ENCODE peak calls at places on chromosomes 5 and 9, in four cellular contexts. W is HEK293T, L is K562, V is HepG2. U is an unnamed sample.

GRCh38 chr5:81068063-81068462 is 107.9 kb downstream of the RASGRF2 start:
- DNase-seq in W (no peak), L (no peak), V (no peak), U (no peak)

GRCh38 chr5:93532370-93532769 is 48.6 kb downstream of the NR2F1-AS1 start:
- DNase-seq in W (no peak), L (no peak), V (peak), U (no peak)

GRCh38 chr9:33737811-33738606 is 57.4 kb upstream of the PRSS3 start:
- DNase-seq in W (peak), L (peak), V (peak), U (peak)

GRCh38 chr9:116661037-116661954 is 25.8 kb upstream of the TRIM32 start:
- DNase-seq in W (peak), L (peak), V (peak), U (no peak)

GRCh38 chr9:137445930-137446431 is 4.8 kb upstream of the ENTPD8 start:
- DNase-seq in W (no peak), L (no peak), V (no peak), U (no peak)

GRCh38 chr5:124660229-124661093 is 86.0 kb downstream of the ZNF608 start:
- DNase-seq in W (no peak), L (no peak), V (no peak), U (no peak)

GRCh38 chr5:43203373-43203772 is 11.3 kb downstream of the NIM1K start:
- DNase-seq in W (no peak), L (no peak), V (no peak), U (no peak)

GRCh38 chr5:72115277-72115676 is 8.0 kb downstream of the MAP1B start:
- DNase-seq in W (no peak), L (no peak), V (no peak), U (no peak)

GRCh38 chr5:59840200-59840601 is 53.3 kb downstream of the PDE4D start:
- DNase-seq in W (no peak), L (no peak), V (peak), U (no peak)

GRCh38 chr9:23821400-23822181 is 4.4 kb downstream of the ELAVL2 start:
- DNase-seq in W (peak), L (no peak), V (no peak), U (peak)

GRCh38 chr5:112696786-112697185 is 40.9 kb upstream of the APC start:
- DNase-seq in W (no peak), L (no peak), V (no peak), U (no peak)

GRCh38 chr5:14097998-14098471 is 45.1 kb upstream of the TRIO start:
- DNase-seq in W (no peak), L (no peak), V (no peak), U (no peak)

GRCh38 chr9:131485728-131486381 is 16.9 kb upstream of the POMT1 start:
- DNase-seq in W (no peak), L (no peak), V (no peak), U (no peak)

GRCh38 chr9:135516132-135516860 is 4.9 kb upstream of the LCN1 start:
- DNase-seq in W (no peak), L (no peak), V (no peak), U (no peak)

GRCh38 chr5:9653811-9654210 is 23.7 kb upstream of the TAS2R1 start:
- DNase-seq in W (no peak), L (no peak), V (no peak), U (no peak)

GRCh38 chr5:96096724-96097123 is 135.1 kb upstream of the ELL2 start:
- DNase-seq in W (no peak), L (no peak), V (no peak), U (no peak)

GRCh38 chr9:18437315-18438200 is 36.4 kb upstream of the ADAMTSL1 start:
- DNase-seq in W (no peak), L (no peak), V (peak), U (no peak)

GRCh38 chr5:178288373-178289368 is 56.1 kb upstream of the PHYKPL start:
- DNase-seq in W (no peak), L (no peak), V (no peak), U (no peak)

GRCh38 chr5:102718819-102719218 is 36.3 kb upstream of the PAM start:
- DNase-seq in W (no peak), L (no peak), V (no peak), U (no peak)

GRCh38 chr5:148729182-148729581 is 74.9 kb upstream of the HTR4 start:
- DNase-seq in W (no peak), L (peak), V (no peak), U (no peak)

GRCh38 chr5:176797456-176798093 is 12.8 kb upstream of the UNC5A start:
- DNase-seq in W (no peak), L (no peak), V (no peak), U (no peak)

GRCh38 chr5:5290674-5291334 is 131.7 kb upstream of the ICE1 start:
- DNase-seq in W (no peak), L (no peak), V (no peak), U (no peak)

GRCh38 chr5:76521240-76521758 is 101.9 kb downstream of the F2RL2 start:
- DNase-seq in W (no peak), L (no peak), V (no peak), U (no peak)
- TF ChIP-seq SP1 in W (no peak), L (no peak), V (no peak), U (no peak)

DNA sequence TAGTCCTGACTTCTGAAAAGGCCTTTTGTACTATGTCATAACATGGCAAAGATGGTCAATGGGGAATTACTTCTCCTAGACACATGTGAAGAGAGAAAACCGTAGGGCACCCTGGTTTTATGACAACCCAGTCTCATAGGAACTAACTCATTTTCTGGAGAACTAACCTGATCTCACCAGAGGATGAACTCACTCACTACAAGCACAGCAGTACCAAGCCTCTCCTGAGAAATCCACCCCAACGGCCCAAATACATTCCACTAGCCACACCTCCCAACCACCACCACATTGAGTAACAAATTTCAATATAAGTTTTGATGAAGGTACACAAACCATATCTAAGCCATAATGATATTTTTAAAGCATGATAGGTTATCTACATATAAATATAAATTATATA is 909.3 kb upstream of the CDH10 start:
- DNase-seq in W (no peak), L (no peak), V (no peak), U (no peak)
- TF ChIP-seq ELF4 in W (no peak), L (no peak), V (no peak), U (no peak)

GRCh38 chr9:133849076-133849670 is 111.0 kb upstream of the SARDH start:
- DNase-seq in W (no peak), L (no peak), V (no peak), U (no peak)

GRCh38 chr9:133850161-133850560 is 112.0 kb upstream of the SARDH start:
- DNase-seq in W (no peak), L (no peak), V (no peak), U (no peak)

GRCh38 chr9:133846483-133847090 is 108.4 kb upstream of the SARDH start:
- DNase-seq in W (no peak), L (no peak), V (no peak), U (no peak)

GRCh38 chr9:133850937-133851336 is 112.8 kb upstream of the SARDH start:
- DNase-seq in W (no peak), L (no peak), V (no peak), U (no peak)

DNA sequence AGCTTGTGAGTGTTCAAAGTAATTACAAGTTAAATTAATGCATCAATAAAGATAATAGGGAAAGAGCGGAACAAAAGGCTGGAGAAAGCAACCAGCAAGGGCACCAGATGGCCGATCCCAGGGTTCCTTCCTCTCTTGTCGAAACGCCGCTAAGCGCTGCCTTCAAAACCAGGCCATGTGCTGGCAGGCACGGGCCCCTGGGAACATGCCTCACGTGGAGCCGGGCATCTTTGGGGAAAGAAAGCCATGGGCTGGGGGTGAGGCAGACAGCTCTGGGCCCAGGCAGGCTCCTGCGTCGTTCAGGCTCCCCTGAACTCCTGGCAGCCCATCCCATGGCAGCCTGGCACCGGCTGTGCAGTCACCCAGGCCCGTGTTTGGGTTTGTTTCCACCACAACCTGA is 110.3 kb upstream of the SARDH start:
- DNase-seq in W (no peak), L (no peak), V (no peak), U (no peak)
- TF ChIP-seq SP1 in W (no peak), L (no peak), V (no peak), U (no peak)

GRCh38 chr9:3525088-3525835 is 539 bp downstream of the RFX3 start:
- DNase-seq in W (peak), L (peak), V (no peak), U (peak)
- TF ChIP-seq ELF4 in W (no peak), L (no peak), V (no peak), U (no peak)

GRCh38 chr5:140631831-140632365 is 1.1 kb downstream of the CD14 start:
- DNase-seq in W (no peak), L (no peak), V (no peak), U (no peak)

GRCh38 chr5:140631063-140631462 is 1.9 kb downstream of the CD14 start:
- DNase-seq in W (no peak), L (no peak), V (no peak), U (no peak)

GRCh38 chr5:140633081-140633471 is at the start of gene CD14:
- DNase-seq in W (no peak), L (no peak), V (peak), U (no peak)

GRCh38 chr5:140634103-140634502 is 1.1 kb upstream of the CD14 start:
- DNase-seq in W (no peak), L (no peak), V (no peak), U (no peak)

DNA sequence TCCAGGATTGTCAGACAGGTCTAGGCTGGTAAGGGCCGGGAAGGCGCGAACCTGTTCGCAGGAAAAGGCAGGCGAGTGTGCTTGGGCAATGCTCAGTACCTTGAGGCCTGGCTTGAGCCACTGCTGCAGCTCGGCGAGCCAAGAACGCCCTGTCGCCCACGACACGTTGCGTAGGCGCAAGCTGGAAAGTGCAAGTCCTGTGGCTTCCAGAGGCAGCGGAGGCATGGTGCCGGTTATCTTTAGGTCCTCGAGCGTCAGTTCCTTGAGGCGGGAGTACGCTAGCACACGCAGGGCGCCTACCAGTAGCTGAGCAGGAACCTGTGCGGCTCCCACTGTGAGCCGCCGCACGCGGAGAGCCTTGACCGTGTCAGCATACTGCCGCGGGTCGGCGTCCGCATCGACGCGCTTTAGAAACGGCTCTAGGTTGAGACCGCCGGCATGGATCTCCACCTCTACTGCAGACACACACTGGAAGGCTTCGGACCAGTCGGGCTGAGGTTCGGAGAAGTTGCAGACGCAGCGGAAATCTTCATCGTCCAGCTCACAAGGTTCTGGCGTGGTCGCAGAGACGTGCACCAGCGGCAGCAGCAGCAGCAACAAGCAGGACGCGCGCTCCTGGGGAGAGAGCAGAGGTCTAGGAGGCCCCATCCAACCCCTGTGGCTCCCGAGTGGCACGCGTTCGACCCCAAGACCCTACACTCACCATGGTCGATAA is 452 bp downstream of the CD14 start:
- DNase-seq in W (no peak), L (no peak), V (no peak), U (no peak)
- TF ChIP-seq SP1 in W (no peak), L (no peak), V (no peak), U (no peak)

GRCh38 chr9:35506359-35506758 is 16.4 kb downstream of the RUSC2 start:
- DNase-seq in W (no peak), L (no peak), V (no peak), U (no peak)

GRCh38 chr9:35508069-35508468 is 18.2 kb downstream of the RUSC2 start:
- DNase-seq in W (no peak), L (no peak), V (no peak), U (no peak)

GRCh38 chr9:35510366-35510744 is 20.4 kb downstream of the RUSC2 start:
- DNase-seq in W (no peak), L (no peak), V (no peak), U (no peak)

GRCh38 chr9:35511453-35511852 is 21.5 kb downstream of the RUSC2 start:
- DNase-seq in W (no peak), L (no peak), V (no peak), U (no peak)

GRCh38 chr9:35510745-35511428 is 21.0 kb downstream of the RUSC2 start:
- DNase-seq in W (no peak), L (no peak), V (peak), U (no peak)
- TF ChIP-seq ELF4 in W (no peak), L (no peak), V (no peak), U (no peak)